ENCODE peak calls at places on chromosome X, in ten cellular contexts. One of them, this sample, is unnamed.

GRCh38 chrX:71095555-71095970 is at the start of gene FOXO4:
- DNase-seq in GM12864: peak
- DNase-seq in hepatocyte: peak
- DNase-seq in AG04450: peak
- DNase-seq in CD4-positive, alpha-beta memory T cell: peak
- DNase-seq in cardiac muscle cell: peak
- DNase-seq in foreskin fibroblast: peak
- DNase-seq in mesendoderm: peak
- DNase-seq in SK-N-SH: peak
- DNase-seq in lower lobe of right lung: peak
- DNase-seq in this sample: peak

GRCh38 chrX:344371-344901 is 25.8 kb upstream of the GTPBP6 start:
- DNase-seq in foreskin fibroblast: no peak
- DNase-seq in CD4-positive, alpha-beta memory T cell: no peak
- DNase-seq in mesendoderm: no peak
- DNase-seq in GM12864: no peak
- DNase-seq in cardiac muscle cell: no peak
- DNase-seq in lower lobe of right lung: peak
- DNase-seq in hepatocyte: no peak
- DNase-seq in AG04450: no peak
- DNase-seq in SK-N-SH: no peak
- DNase-seq in this sample: no peak

GRCh38 chrX:105273326-105273725 is 52.8 kb upstream of the TEX13A start:
- DNase-seq in lower lobe of right lung: no peak
- DNase-seq in GM12864: no peak
- DNase-seq in AG04450: no peak
- DNase-seq in SK-N-SH: no peak
- DNase-seq in cardiac muscle cell: no peak
- DNase-seq in CD4-positive, alpha-beta memory T cell: no peak
- DNase-seq in mesendoderm: peak
- DNase-seq in foreskin fibroblast: no peak
- DNase-seq in hepatocyte: no peak
- DNase-seq in this sample: no peak

GRCh38 chrX:85020216-85020615 is 16.5 kb downstream of the APOOL start:
- DNase-seq in hepatocyte: no peak
- DNase-seq in CD4-positive, alpha-beta memory T cell: no peak
- DNase-seq in cardiac muscle cell: no peak
- DNase-seq in GM12864: no peak
- DNase-seq in AG04450: no peak
- DNase-seq in SK-N-SH: no peak
- DNase-seq in lower lobe of right lung: no peak
- DNase-seq in foreskin fibroblast: no peak
- DNase-seq in mesendoderm: no peak
- DNase-seq in this sample: no peak

GRCh38 chrX:9164086-9164485 is 130.2 kb upstream of the FAM9B start:
- DNase-seq in SK-N-SH: no peak
- DNase-seq in hepatocyte: no peak
- DNase-seq in mesendoderm: no peak
- DNase-seq in foreskin fibroblast: no peak
- DNase-seq in lower lobe of right lung: no peak
- DNase-seq in GM12864: no peak
- DNase-seq in AG04450: no peak
- DNase-seq in cardiac muscle cell: no peak
- DNase-seq in CD4-positive, alpha-beta memory T cell: no peak
- DNase-seq in this sample: no peak

GRCh38 chrX:153378607-153379006 is 22.5 kb downstream of the PNMA6E start:
- DNase-seq in lower lobe of right lung: no peak
- DNase-seq in GM12864: no peak
- DNase-seq in CD4-positive, alpha-beta memory T cell: no peak
- DNase-seq in hepatocyte: no peak
- DNase-seq in foreskin fibroblast: no peak
- DNase-seq in AG04450: no peak
- DNase-seq in cardiac muscle cell: no peak
- DNase-seq in mesendoderm: no peak
- DNase-seq in SK-N-SH: no peak
- DNase-seq in this sample: no peak

GRCh38 chrX:150074175-150074574 is 135.9 kb upstream of the EOLA2 start:
- DNase-seq in AG04450: no peak
- DNase-seq in cardiac muscle cell: no peak
- DNase-seq in CD4-positive, alpha-beta memory T cell: no peak
- DNase-seq in foreskin fibroblast: no peak
- DNase-seq in lower lobe of right lung: no peak
- DNase-seq in GM12864: no peak
- DNase-seq in hepatocyte: no peak
- DNase-seq in mesendoderm: no peak
- DNase-seq in SK-N-SH: no peak
- DNase-seq in this sample: no peak

GRCh38 chrX:37926700-37927099 is 79.3 kb upstream of the DYNLT3 start:
- DNase-seq in GM12864: no peak
- DNase-seq in CD4-positive, alpha-beta memory T cell: peak
- DNase-seq in hepatocyte: peak
- DNase-seq in cardiac muscle cell: peak
- DNase-seq in SK-N-SH: peak
- DNase-seq in foreskin fibroblast: peak
- DNase-seq in mesendoderm: peak
- DNase-seq in lower lobe of right lung: no peak
- DNase-seq in AG04450: no peak
- DNase-seq in this sample: peak

GRCh38 chrX:24055043-24055356 is 244 bp downstream of the EIF2S3 start:
- DNase-seq in GM12864: no peak
- DNase-seq in cardiac muscle cell: no peak
- DNase-seq in mesendoderm: no peak
- DNase-seq in lower lobe of right lung: no peak
- DNase-seq in CD4-positive, alpha-beta memory T cell: no peak
- DNase-seq in foreskin fibroblast: no peak
- DNase-seq in AG04450: no peak
- DNase-seq in SK-N-SH: no peak
- DNase-seq in hepatocyte: no peak
- DNase-seq in this sample: no peak

DNA sequence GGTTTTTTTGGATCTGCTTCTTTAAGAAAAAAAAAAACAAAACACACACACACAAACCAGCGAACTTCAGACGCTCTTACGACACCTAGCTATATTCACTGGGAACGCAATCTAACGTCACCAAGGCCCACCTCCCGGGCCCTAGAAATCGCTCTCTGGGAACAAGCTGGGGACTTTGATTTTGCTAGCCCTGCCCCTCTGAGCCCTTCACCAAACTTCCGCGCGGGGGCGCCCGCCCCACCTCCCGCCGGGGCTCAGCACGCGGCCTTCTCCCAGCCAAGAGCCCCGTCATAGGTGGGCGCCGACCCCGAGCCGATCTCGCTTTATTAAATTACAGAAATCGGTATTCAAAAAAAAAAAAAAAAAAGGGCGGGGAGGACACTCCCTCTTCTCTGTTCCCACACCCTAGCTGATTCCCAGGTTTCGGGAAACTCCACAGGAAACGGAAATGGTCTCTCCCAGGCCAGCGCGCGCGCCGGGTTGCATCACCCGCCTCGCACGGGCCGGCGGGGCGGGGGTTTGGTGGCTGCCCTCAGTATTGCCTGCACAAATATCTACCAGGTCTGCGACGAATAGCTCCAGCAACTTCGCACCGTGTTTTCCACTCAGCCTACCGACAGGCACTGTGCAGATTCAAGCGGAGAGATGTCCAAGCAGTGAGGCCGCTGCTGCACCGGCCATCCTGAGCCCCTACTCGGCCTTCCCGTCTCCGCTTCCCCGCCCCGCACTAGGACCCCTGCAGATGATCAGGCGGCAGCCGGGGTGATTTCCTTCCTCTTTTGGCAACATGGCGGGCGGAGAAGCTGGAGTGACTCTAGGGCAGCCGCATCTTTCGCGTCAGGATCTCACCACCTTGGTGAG is at the start of gene EIF2S3:
- DNase-seq in cardiac muscle cell: peak
- DNase-seq in SK-N-SH: peak
- DNase-seq in CD4-positive, alpha-beta memory T cell: peak
- DNase-seq in GM12864: peak
- DNase-seq in AG04450: peak
- DNase-seq in mesendoderm: peak
- DNase-seq in foreskin fibroblast: peak
- DNase-seq in hepatocyte: peak
- DNase-seq in lower lobe of right lung: peak
- DNase-seq in this sample: peak
- H3K4me3 ChIP-seq in cardiac muscle cell: no peak
- H3K4me3 ChIP-seq in SK-N-SH: no peak
- H3K4me3 ChIP-seq in CD4-positive, alpha-beta memory T cell: peak
- H3K4me3 ChIP-seq in GM12864: no peak
- H3K4me3 ChIP-seq in AG04450: no peak
- H3K4me3 ChIP-seq in mesendoderm: peak
- H3K4me3 ChIP-seq in foreskin fibroblast: no peak
- H3K4me3 ChIP-seq in hepatocyte: peak
- H3K4me3 ChIP-seq in lower lobe of right lung: peak
- H3K4me3 ChIP-seq in this sample: no peak

DNA sequence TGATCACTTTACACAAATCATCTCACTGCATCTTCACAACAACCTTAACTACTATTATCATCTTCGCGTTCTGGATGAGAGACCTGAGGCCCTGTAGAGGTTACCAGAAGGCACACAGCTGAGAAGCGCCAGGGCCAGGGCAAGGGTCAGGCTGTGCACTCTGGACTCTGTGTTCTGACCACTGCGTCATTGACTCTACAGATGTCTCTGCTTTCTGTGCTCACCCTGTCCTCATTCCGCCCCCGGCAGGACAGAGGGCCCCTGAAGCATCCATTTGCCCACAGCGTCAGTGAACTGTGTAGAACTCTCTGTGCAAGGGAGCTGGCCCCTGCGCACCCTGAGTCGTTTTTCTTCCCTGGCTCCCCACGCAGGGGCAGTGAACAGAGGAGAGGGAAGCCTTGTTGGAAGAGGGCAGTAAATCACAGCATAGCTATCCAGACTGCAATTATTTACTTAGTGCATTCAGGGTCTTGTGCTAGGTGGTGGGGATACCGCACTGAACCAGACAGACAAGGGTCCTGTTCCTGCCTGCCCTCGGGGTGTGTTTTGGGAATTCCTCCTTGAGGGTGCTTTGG is 6.1 kb upstream of the WAS start:
- DNase-seq in CD4-positive, alpha-beta memory T cell: no peak
- DNase-seq in mesendoderm: no peak
- DNase-seq in GM12864: no peak
- DNase-seq in hepatocyte: peak
- DNase-seq in lower lobe of right lung: no peak
- DNase-seq in foreskin fibroblast: no peak
- DNase-seq in SK-N-SH: no peak
- DNase-seq in AG04450: no peak
- DNase-seq in cardiac muscle cell: no peak
- DNase-seq in this sample: no peak
- H3K4me3 ChIP-seq in CD4-positive, alpha-beta memory T cell: peak
- H3K4me3 ChIP-seq in mesendoderm: no peak
- H3K4me3 ChIP-seq in GM12864: peak
- H3K4me3 ChIP-seq in hepatocyte: no peak
- H3K4me3 ChIP-seq in lower lobe of right lung: peak
- H3K4me3 ChIP-seq in foreskin fibroblast: peak
- H3K4me3 ChIP-seq in SK-N-SH: peak
- H3K4me3 ChIP-seq in AG04450: peak
- H3K4me3 ChIP-seq in cardiac muscle cell: peak
- H3K4me3 ChIP-seq in this sample: peak

GRCh38 chrX:23332101-23332887 is 2.4 kb upstream of the PTCHD1 start:
- DNase-seq in cardiac muscle cell: peak
- DNase-seq in CD4-positive, alpha-beta memory T cell: no peak
- DNase-seq in foreskin fibroblast: no peak
- DNase-seq in mesendoderm: no peak
- DNase-seq in SK-N-SH: peak
- DNase-seq in lower lobe of right lung: no peak
- DNase-seq in AG04450: no peak
- DNase-seq in GM12864: no peak
- DNase-seq in hepatocyte: peak
- DNase-seq in this sample: no peak
- H3K4me3 ChIP-seq in cardiac muscle cell: peak
- H3K4me3 ChIP-seq in CD4-positive, alpha-beta memory T cell: no peak
- H3K4me3 ChIP-seq in foreskin fibroblast: no peak
- H3K4me3 ChIP-seq in mesendoderm: peak
- H3K4me3 ChIP-seq in SK-N-SH: peak
- H3K4me3 ChIP-seq in lower lobe of right lung: peak
- H3K4me3 ChIP-seq in AG04450: no peak
- H3K4me3 ChIP-seq in GM12864: no peak
- H3K4me3 ChIP-seq in hepatocyte: peak
- H3K4me3 ChIP-seq in this sample: peak

GRCh38 chrX:115584715-115585114 is 23.7 kb downstream of the PLS3 start:
- DNase-seq in foreskin fibroblast: no peak
- DNase-seq in SK-N-SH: no peak
- DNase-seq in cardiac muscle cell: no peak
- DNase-seq in CD4-positive, alpha-beta memory T cell: no peak
- DNase-seq in GM12864: no peak
- DNase-seq in mesendoderm: no peak
- DNase-seq in AG04450: no peak
- DNase-seq in lower lobe of right lung: no peak
- DNase-seq in hepatocyte: no peak
- DNase-seq in this sample: no peak

GRCh38 chrX:115582871-115583729 is 22.1 kb downstream of the PLS3 start:
- DNase-seq in hepatocyte: peak
- DNase-seq in CD4-positive, alpha-beta memory T cell: no peak
- DNase-seq in lower lobe of right lung: peak
- DNase-seq in cardiac muscle cell: peak
- DNase-seq in GM12864: no peak
- DNase-seq in SK-N-SH: no peak
- DNase-seq in mesendoderm: peak
- DNase-seq in AG04450: no peak
- DNase-seq in foreskin fibroblast: no peak
- DNase-seq in this sample: no peak

GRCh38 chrX:115583730-115584004 is 22.7 kb downstream of the PLS3 start:
- DNase-seq in hepatocyte: no peak
- DNase-seq in SK-N-SH: no peak
- DNase-seq in GM12864: no peak
- DNase-seq in lower lobe of right lung: no peak
- DNase-seq in foreskin fibroblast: no peak
- DNase-seq in cardiac muscle cell: no peak
- DNase-seq in AG04450: no peak
- DNase-seq in mesendoderm: no peak
- DNase-seq in CD4-positive, alpha-beta memory T cell: no peak
- DNase-seq in this sample: no peak

GRCh38 chrX:115579786-115580294 is 18.9 kb downstream of the PLS3 start:
- DNase-seq in lower lobe of right lung: no peak
- DNase-seq in GM12864: no peak
- DNase-seq in mesendoderm: no peak
- DNase-seq in SK-N-SH: no peak
- DNase-seq in foreskin fibroblast: no peak
- DNase-seq in AG04450: no peak
- DNase-seq in CD4-positive, alpha-beta memory T cell: no peak
- DNase-seq in cardiac muscle cell: no peak
- DNase-seq in hepatocyte: no peak
- DNase-seq in this sample: no peak

DNA sequence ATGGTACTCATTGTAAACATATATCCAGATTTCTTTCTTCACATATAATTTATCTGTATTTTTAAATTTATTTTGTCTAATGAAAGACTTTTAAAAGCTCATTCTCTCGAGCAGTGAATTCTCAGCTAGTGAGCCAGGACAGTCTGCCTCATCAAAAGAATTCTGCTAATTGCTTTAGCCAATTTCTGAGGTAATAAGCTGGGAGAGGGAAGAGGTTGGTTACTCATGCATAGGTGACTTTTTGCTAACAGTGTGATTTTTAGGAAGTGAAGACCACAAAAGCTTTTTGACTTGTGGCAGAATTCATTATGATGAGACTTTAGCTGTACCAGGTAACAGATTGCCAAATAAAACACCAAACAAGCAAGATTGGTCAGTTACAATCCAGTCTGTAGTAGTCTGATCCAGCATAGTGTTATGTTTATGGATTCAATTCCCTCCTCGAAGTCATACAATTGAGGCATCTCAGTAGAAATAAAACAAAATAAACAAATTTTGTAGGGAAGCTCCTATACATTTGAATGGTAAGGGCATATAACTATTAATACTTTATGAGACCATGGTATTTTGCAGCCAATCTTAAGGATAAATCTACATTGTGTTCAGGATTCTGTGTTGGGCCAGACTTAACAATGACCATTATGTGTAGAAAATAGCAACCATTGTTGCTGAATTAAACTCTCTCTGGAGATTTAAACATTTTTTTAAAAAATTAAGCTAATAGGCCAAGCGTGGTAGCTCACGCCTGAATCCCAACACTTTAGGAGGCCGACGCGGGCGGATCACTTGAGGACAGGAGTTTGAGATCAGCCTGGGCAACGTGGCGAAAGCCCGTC is 21.3 kb downstream of the PLS3 start:
- DNase-seq in lower lobe of right lung: no peak
- DNase-seq in CD4-positive, alpha-beta memory T cell: no peak
- DNase-seq in cardiac muscle cell: no peak
- DNase-seq in mesendoderm: peak
- DNase-seq in foreskin fibroblast: no peak
- DNase-seq in GM12864: no peak
- DNase-seq in hepatocyte: no peak
- DNase-seq in SK-N-SH: no peak
- DNase-seq in AG04450: no peak
- DNase-seq in this sample: no peak
- H3K4me3 ChIP-seq in lower lobe of right lung: no peak
- H3K4me3 ChIP-seq in CD4-positive, alpha-beta memory T cell: no peak
- H3K4me3 ChIP-seq in cardiac muscle cell: no peak
- H3K4me3 ChIP-seq in mesendoderm: no peak
- H3K4me3 ChIP-seq in foreskin fibroblast: no peak
- H3K4me3 ChIP-seq in GM12864: no peak
- H3K4me3 ChIP-seq in hepatocyte: no peak
- H3K4me3 ChIP-seq in SK-N-SH: no peak
- H3K4me3 ChIP-seq in AG04450: no peak
- H3K4me3 ChIP-seq in this sample: no peak

This sample was measured in Jurkat, Clone E6-1.